ENCODE peak calls at places on chromosome 14, in seven cellular contexts. One of them, this sample, is unnamed.
A peak's percentile ranks its signal among the peaks of the same experiment; 100 is the strongest.

GRCh38 chr14:81319314-81319713 is 80.8 kb downstream of the STON2 start:
- DNase-seq in HFFc6: no peak
- DNase-seq in upper lobe of right lung: no peak
- DNase-seq in GM20000: no peak
- DNase-seq in uterus: no peak
- DNase-seq in left colon: no peak
- DNase-seq in T follicular helper cell: no peak
- DNase-seq in this sample: no peak

GRCh38 chr14:23430733-23431105 is 4.7 kb downstream of the MYH7 start:
- DNase-seq in HFFc6: peak; percentile 33
- DNase-seq in upper lobe of right lung: peak; percentile 19
- DNase-seq in GM20000: no peak
- DNase-seq in uterus: no peak
- DNase-seq in left colon: no peak
- DNase-seq in T follicular helper cell: no peak
- DNase-seq in this sample: no peak

GRCh38 chr14:25953532-25954144 is 644.2 kb downstream of the NOVA1 start:
- DNase-seq in HFFc6: no peak
- DNase-seq in upper lobe of right lung: no peak
- DNase-seq in GM20000: no peak
- DNase-seq in uterus: peak; percentile 32
- DNase-seq in left colon: peak; percentile 29
- DNase-seq in T follicular helper cell: no peak
- DNase-seq in this sample: no peak

GRCh38 chr14:100302616-100303015 is 3.6 kb downstream of the SLC25A29 start:
- DNase-seq in HFFc6: no peak
- DNase-seq in upper lobe of right lung: no peak
- DNase-seq in GM20000: no peak
- DNase-seq in uterus: no peak
- DNase-seq in left colon: no peak
- DNase-seq in T follicular helper cell: no peak
- DNase-seq in this sample: peak; percentile 29

GRCh38 chr14:36344211-36344610 is 23.8 kb upstream of the MBIP start:
- DNase-seq in HFFc6: no peak
- DNase-seq in upper lobe of right lung: no peak
- DNase-seq in GM20000: no peak
- DNase-seq in uterus: no peak
- DNase-seq in left colon: no peak
- DNase-seq in T follicular helper cell: no peak
- DNase-seq in this sample: no peak

GRCh38 chr14:99401196-99401595 is 79.5 kb downstream of the SETD3 start:
- DNase-seq in HFFc6: no peak
- DNase-seq in upper lobe of right lung: no peak
- DNase-seq in GM20000: no peak
- DNase-seq in uterus: no peak
- DNase-seq in left colon: no peak
- DNase-seq in T follicular helper cell: no peak
- DNase-seq in this sample: no peak

GRCh38 chr14:32246751-32247150 is 43.7 kb upstream of the RNU6-8 start:
- DNase-seq in HFFc6: no peak
- DNase-seq in upper lobe of right lung: no peak
- DNase-seq in GM20000: no peak
- DNase-seq in uterus: no peak
- DNase-seq in left colon: no peak
- DNase-seq in T follicular helper cell: no peak
- DNase-seq in this sample: no peak

GRCh38 chr14:25943329-25943728 is 654.5 kb downstream of the NOVA1 start:
- DNase-seq in HFFc6: no peak
- DNase-seq in upper lobe of right lung: no peak
- DNase-seq in GM20000: no peak
- DNase-seq in uterus: no peak
- DNase-seq in left colon: no peak
- DNase-seq in T follicular helper cell: no peak
- DNase-seq in this sample: no peak